ENCODE peak calls at places on chromosome 9, in eight cellular contexts. X is A549, F is HCT116, Y is SK-N-SH, W is HepG2, G is H1, H is GM12878, N is K562. Z is an unnamed sample. For H3K9me3, the result is how much of the 10 kb centered on the place peaks cover.

GRCh38 chr9:28961625-28962024 is 1388.3 kb upstream of the C9orf72 start:
- DNase-seq in X (no peak), F (no peak), Y (no peak), W (no peak), G (no peak), H (no peak), N (no peak), Z (no peak)

GRCh38 chr9:135083241-135083810 is 4.1 kb upstream of the OLFM1 start:
- DNase-seq in X (no peak), F (no peak), Y (no peak), W (no peak), G (no peak), H (no peak), N (no peak), Z (no peak)

GRCh38 chr9:88258587-88258986 is 120.3 kb upstream of the SPATA31C2 start:
- DNase-seq in X (no peak), F (no peak), Y (no peak), W (no peak), G (no peak), H (no peak), N (no peak), Z (peak)

GRCh38 chr9:19409406-19410194 is 791 bp downstream of the ACER2 start:
- DNase-seq in X (peak), F (peak), Y (peak), W (peak), G (no peak), H (no peak), N (peak), Z (peak)

GRCh38 chr9:117276444-117276843 is 138.4 kb downstream of the ASTN2 start:
- DNase-seq in X (no peak), F (no peak), Y (peak), W (no peak), G (no peak), H (no peak), N (no peak), Z (no peak)

GRCh38 chr9:2053883-2054845 is 39.0 kb downstream of the SMARCA2 start:
- DNase-seq in X (no peak), F (no peak), Y (no peak), W (no peak), G (no peak), H (peak), N (no peak), Z (peak)

GRCh38 chr9:123162359-123163345 is 105.7 kb downstream of the STRBP start:
- DNase-seq in X (no peak), F (no peak), Y (no peak), W (no peak), G (no peak), H (no peak), N (no peak), Z (peak)

GRCh38 chr9:121599186-121599871 is 52.1 kb upstream of the DAB2IP start:
- DNase-seq in X (peak), F (peak), Y (peak), W (peak), G (peak), H (no peak), N (no peak), Z (no peak)

GRCh38 chr9:974064-974992 is 2.1 kb upstream of the DMRT3 start:
- DNase-seq in X (no peak), F (no peak), Y (no peak), W (no peak), G (no peak), H (no peak), N (no peak), Z (no peak)

GRCh38 chr9:77909306-77909705 is 122.3 kb downstream of the GNAQ start:
- DNase-seq in X (no peak), F (no peak), Y (no peak), W (no peak), G (no peak), H (no peak), N (no peak), Z (no peak)

GRCh38 chr9:36592801-36593583 is 20.3 kb downstream of the MELK start:
- DNase-seq in X (no peak), F (no peak), Y (no peak), W (no peak), G (no peak), H (no peak), N (no peak), Z (peak)

GRCh38 chr9:14158911-14159310 is 155.0 kb downstream of the NFIB start:
- DNase-seq in X (no peak), F (no peak), Y (no peak), W (no peak), G (no peak), H (no peak), N (no peak), Z (peak)

GRCh38 chr9:108323615-108324014 is 532.2 kb downstream of the ACTL7B start:
- DNase-seq in X (no peak), F (no peak), Y (no peak), W (no peak), G (no peak), H (no peak), N (no peak), Z (no peak)

GRCh38 chr9:97938081-97938644 is at the start of gene HEMGN:
- DNase-seq in X (no peak), F (no peak), Y (no peak), W (no peak), G (no peak), H (peak), N (peak), Z (no peak)

GRCh38 chr9:94204174-94204573 is 54.9 kb upstream of the ZNF169 start:
- DNase-seq in X (no peak), F (no peak), Y (no peak), W (no peak), G (no peak), H (no peak), N (no peak), Z (no peak)

GRCh38 chr9:122133263-122133983 is 26.2 kb downstream of the NDUFA8 start:
- DNase-seq in X (no peak), F (no peak), Y (no peak), W (no peak), G (peak), H (no peak), N (no peak), Z (peak)

GRCh38 chr9:114902773-114903589 is 27.4 kb downstream of the TNFSF8 start:
- DNase-seq in X (no peak), F (no peak), Y (no peak), W (no peak), G (no peak), H (no peak), N (no peak), Z (no peak)

GRCh38 chr9:134619983-134620612 is 21.5 kb upstream of the COL5A1 start:
- DNase-seq in X (no peak), F (no peak), Y (no peak), W (no peak), G (peak), H (no peak), N (no peak), Z (no peak)

GRCh38 chr9:121262953-121263352 is 5.0 kb upstream of the GSN start:
- DNase-seq in X (no peak), F (no peak), Y (no peak), W (no peak), G (no peak), H (no peak), N (no peak), Z (no peak)

GRCh38 chr9:75983320-75983719 is 92.8 kb downstream of the PCSK5 start:
- DNase-seq in X (no peak), F (no peak), Y (no peak), W (no peak), G (no peak), H (no peak), N (no peak), Z (no peak)

DNA sequence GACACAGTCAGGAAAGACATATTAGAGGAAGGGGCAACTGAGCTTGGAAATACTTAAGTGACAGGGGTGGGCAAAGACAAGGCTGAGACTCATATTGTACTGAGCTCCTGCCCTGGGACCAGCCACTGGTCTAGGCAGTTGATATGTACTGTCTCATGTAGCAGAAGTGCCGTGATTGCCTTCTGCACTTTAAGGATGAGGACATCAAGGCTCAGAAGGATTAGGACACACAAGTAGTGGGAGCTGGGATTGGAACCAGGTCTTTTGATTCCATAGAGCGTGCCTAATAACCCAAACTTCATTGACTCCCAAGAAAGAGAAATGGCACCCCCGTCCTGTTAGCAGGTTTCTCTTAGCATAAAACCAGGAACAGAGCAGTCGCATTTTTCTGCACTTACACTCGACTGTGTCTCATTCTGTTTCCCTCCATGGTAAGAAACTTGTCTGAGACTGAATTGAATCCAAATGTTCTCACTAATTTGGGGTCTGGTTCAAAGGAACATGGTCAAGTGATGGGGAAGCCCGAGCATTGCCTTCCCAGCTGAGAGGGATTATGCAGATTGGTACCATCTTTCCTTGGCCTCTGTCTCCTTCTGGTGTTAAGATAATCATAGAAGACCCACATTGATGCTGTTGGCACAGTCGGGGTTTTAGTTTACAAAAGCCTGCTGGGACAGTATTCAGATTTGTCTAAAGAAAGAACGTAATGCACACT is 70.4 kb downstream of the ANGPTL2 start:
- DNase-seq in X (no peak), F (no peak), Y (no peak), W (no peak), G (peak), H (no peak), N (no peak), Z (no peak)
- TF ChIP-seq MAX in X (no peak), F (no peak), Y (no peak), W (no peak), G (no peak), H (no peak), N (no peak), Z (no peak)

DNA sequence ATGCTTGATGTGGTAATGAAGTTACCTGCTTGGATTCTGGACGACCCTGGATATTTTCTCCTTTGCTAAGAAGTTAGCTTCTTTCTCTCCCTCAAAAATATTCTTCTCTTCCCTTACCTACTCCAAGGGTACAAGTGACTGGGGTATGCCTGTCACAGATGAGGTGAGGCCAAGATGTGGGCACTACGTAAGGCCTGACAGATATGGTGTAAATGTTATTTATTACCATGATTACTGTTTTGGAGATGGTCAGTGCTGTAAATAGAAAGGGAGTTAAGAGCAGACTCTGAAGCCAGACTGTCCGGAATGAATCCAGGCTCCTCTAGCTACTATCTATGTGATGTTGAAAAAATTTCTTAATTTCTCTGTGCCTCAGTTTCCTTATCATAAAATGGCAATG is 1.1 kb upstream of the KIAA1958 start:
- DNase-seq in X (no peak), F (no peak), Y (no peak), W (no peak), G (no peak), H (no peak), N (no peak), Z (no peak)
- H3K4me3 ChIP-seq in X (peak), F (peak), Y (peak), W (peak), G (peak), H (peak), N (peak), Z (no peak)

GRCh38 chr9:137721899-137722298 is 103.1 kb downstream of the EHMT1 start:
- DNase-seq in X (no peak), F (no peak), Y (no peak), W (no peak), G (no peak), H (no peak), N (no peak), Z (no peak)
- H3K9me3 ChIP-seq in X (under half), F (under half), Y (under half), W (under half), G (under half), H (under half), N (under half), Z (under half)

GRCh38 chr9:86829496-86830046 is 117.7 kb downstream of the GAS1 start:
- DNase-seq in X (no peak), F (no peak), Y (no peak), W (no peak), G (no peak), H (no peak), N (no peak), Z (no peak)
- TF ChIP-seq MAX in X (no peak), F (no peak), Y (no peak), W (no peak), G (no peak), H (no peak), N (no peak), Z (no peak)

GRCh38 chr9:129458663-129459549 is 162.0 kb downstream of the C9orf50 start:
- DNase-seq in X (no peak), F (no peak), Y (peak), W (no peak), G (no peak), H (no peak), N (no peak), Z (no peak)
- H3K4me3 ChIP-seq in X (no peak), F (no peak), Y (no peak), W (peak), G (no peak), H (no peak), N (no peak), Z (no peak)

DNA sequence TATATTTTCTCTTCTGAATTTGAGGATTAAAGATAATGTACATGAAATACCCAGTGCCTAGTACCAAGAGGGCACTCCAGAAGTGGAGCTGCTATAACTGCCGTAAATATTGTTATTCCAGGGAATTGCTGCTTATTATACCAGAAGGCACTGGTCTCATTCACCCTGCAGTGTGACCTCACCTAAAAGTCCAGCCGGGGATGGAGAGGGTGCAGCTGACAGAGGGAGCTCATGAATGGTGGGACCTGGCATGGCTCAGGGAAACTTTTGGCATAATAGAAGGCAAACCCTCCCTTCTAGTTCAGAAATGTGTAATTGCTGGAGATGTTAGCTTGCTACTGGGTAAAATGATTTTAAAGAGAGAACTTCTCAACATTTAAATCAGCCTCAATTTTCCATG is 108.5 kb downstream of the MVB12B start:
- DNase-seq in X (no peak), F (no peak), Y (no peak), W (no peak), G (no peak), H (no peak), N (no peak), Z (no peak)
- H3K9me3 ChIP-seq in X (under half), F (under half), Y (under half), W (under half), G (under half), H (under half), N (under half), Z (under half)

GRCh38 chr9:73845954-73846690 is 651.0 kb upstream of the RORB start:
- DNase-seq in X (no peak), F (no peak), Y (no peak), W (no peak), G (no peak), H (no peak), N (no peak), Z (no peak)

GRCh38 chr9:73845539-73845938 is 651.6 kb upstream of the RORB start:
- DNase-seq in X (no peak), F (no peak), Y (no peak), W (no peak), G (no peak), H (no peak), N (no peak), Z (no peak)

GRCh38 chr9:73847536-73847935 is 649.6 kb upstream of the RORB start:
- DNase-seq in X (no peak), F (no peak), Y (no peak), W (no peak), G (no peak), H (no peak), N (no peak), Z (no peak)
- TF ChIP-seq MAX in X (no peak), F (no peak), Y (no peak), W (no peak), G (no peak), H (no peak), N (no peak), Z (no peak)